ENCODE peak calls at places on chromosomes 3 and 15, in eight cellular contexts. Z is brain microvascular endothelial cell; X is stimulated activated CD8-positive, alpha-beta memory T cell treated with anti-CD3 and anti-CD28 coated beads, Interleukin-4, amount 100 ng/mL, for 48 hours; Q is right cardiac atrium; D is mesenchymal stem cell; T is HFF-Myc; L is T follicular helper cell; H is iris pigment epithelial cell. P is an unnamed sample.

GRCh38 chr15:42461261-42461660 is 29.7 kb downstream of the ZNF106 start:
- DNase-seq in Q (no peak), D (no peak), H (no peak), L (no peak), T (no peak), Z (no peak), X (no peak), P (no peak)

GRCh38 chr3:113228969-113229368 is 17.6 kb downstream of the BOC start:
- DNase-seq in X (no peak), H (no peak), D (no peak), L (no peak), Q (no peak), T (no peak), Z (no peak), P (no peak)

GRCh38 chr3:72288955-72289707 is 504.2 kb upstream of the PROK2 start:
- DNase-seq in T (no peak), Q (peak), Z (peak), D (no peak), L (no peak), X (no peak), H (peak), P (peak)

GRCh38 chr15:94295275-94295674 is 63.9 kb downstream of the MCTP2 start:
- DNase-seq in D (no peak), Z (no peak), T (no peak), H (no peak), Q (no peak), L (no peak), X (no peak), P (no peak)

GRCh38 chr3:46866720-46867549 is 3.7 kb upstream of the MYL3 start:
- DNase-seq in D (peak), Q (peak), Z (peak), X (peak), T (no peak), H (peak), L (peak), P (peak)

GRCh38 chr15:71228403-71228802 is 113.1 kb downstream of the THSD4 start:
- DNase-seq in Q (no peak), T (no peak), L (no peak), X (no peak), H (peak), D (peak), Z (no peak), P (no peak)

GRCh38 chr15:50907866-50908208 is 646 bp upstream of the AP4E1 start:
- DNase-seq in D (peak), X (peak), Q (no peak), H (peak), T (no peak), Z (no peak), L (peak), P (peak)

GRCh38 chr15:29822685-29823459 is 604 bp upstream of the TJP1 start:
- DNase-seq in X (peak), Q (peak), D (peak), T (no peak), Z (peak), H (peak), L (no peak), P (peak)

GRCh38 chr3:11641683-11642407 is 1.9 kb downstream of the VGLL4 start:
- DNase-seq in Q (no peak), D (peak), Z (no peak), L (no peak), X (no peak), T (no peak), H (peak), P (peak)

GRCh38 chr3:184741259-184741556 is 29.3 kb upstream of the MAGEF1 start:
- DNase-seq in H (no peak), Z (no peak), L (no peak), X (no peak), D (no peak), T (no peak), Q (no peak), P (no peak)

GRCh38 chr15:85711590-85712192 is 83.0 kb downstream of the KLHL25 start:
- DNase-seq in H (no peak), Z (no peak), L (no peak), X (no peak), Q (no peak), D (no peak), T (no peak), P (peak)